ENCODE peak calls at places on chromosomes 5 and 9, in eight cellular contexts. One of them, this sample, is unnamed.

GRCh38 chr5:98904786-98905185 is 24.0 kb downstream of the CHD1 start:
- DNase-seq in AG08395: no peak
- DNase-seq in GM03348: peak; percentile 29
- DNase-seq in IMR-90: peak; percentile 63
- DNase-seq in mesenteric fat pad: no peak
- DNase-seq in endothelial cell: no peak
- DNase-seq in effector CD4-positive, alpha-beta T cell: no peak
- DNase-seq in NCI-H2081: no peak
- DNase-seq in this sample: no peak

GRCh38 chr9:4680750-4681149 is 1.4 kb downstream of the CDC37L1 start:
- DNase-seq in AG08395: peak; percentile 55
- DNase-seq in GM03348: peak; percentile 46
- DNase-seq in IMR-90: peak; percentile 31
- DNase-seq in mesenteric fat pad: no peak
- DNase-seq in endothelial cell: no peak
- DNase-seq in effector CD4-positive, alpha-beta T cell: no peak
- DNase-seq in NCI-H2081: no peak
- DNase-seq in this sample: no peak

GRCh38 chr5:93512799-93513198 is 68.2 kb downstream of the NR2F1-AS1 start:
- DNase-seq in AG08395: peak; percentile 49
- DNase-seq in GM03348: peak; percentile 21
- DNase-seq in IMR-90: peak; percentile 95
- DNase-seq in mesenteric fat pad: no peak
- DNase-seq in endothelial cell: no peak
- DNase-seq in effector CD4-positive, alpha-beta T cell: no peak
- DNase-seq in NCI-H2081: no peak
- DNase-seq in this sample: no peak

GRCh38 chr9:36041491-36041890 is 4.8 kb downstream of the RECK start:
- DNase-seq in AG08395: no peak
- DNase-seq in GM03348: no peak
- DNase-seq in IMR-90: no peak
- DNase-seq in mesenteric fat pad: no peak
- DNase-seq in endothelial cell: no peak
- DNase-seq in effector CD4-positive, alpha-beta T cell: no peak
- DNase-seq in NCI-H2081: no peak
- DNase-seq in this sample: no peak

GRCh38 chr5:68033029-68033428 is 182.5 kb upstream of the PIK3R1 start:
- DNase-seq in AG08395: no peak
- DNase-seq in GM03348: no peak
- DNase-seq in IMR-90: no peak
- DNase-seq in mesenteric fat pad: no peak
- DNase-seq in endothelial cell: no peak
- DNase-seq in effector CD4-positive, alpha-beta T cell: no peak
- DNase-seq in NCI-H2081: no peak
- DNase-seq in this sample: no peak

GRCh38 chr9:134125413-134126095 is 10.3 kb upstream of the WDR5 start:
- DNase-seq in AG08395: no peak
- DNase-seq in GM03348: no peak
- DNase-seq in IMR-90: no peak
- DNase-seq in mesenteric fat pad: no peak
- DNase-seq in endothelial cell: no peak
- DNase-seq in effector CD4-positive, alpha-beta T cell: no peak
- DNase-seq in NCI-H2081: no peak
- DNase-seq in this sample: no peak

GRCh38 chr5:96293966-96294886 is 138.8 kb downstream of the PCSK1 start:
- DNase-seq in AG08395: no peak
- DNase-seq in GM03348: no peak
- DNase-seq in IMR-90: peak; percentile 82
- DNase-seq in mesenteric fat pad: no peak
- DNase-seq in endothelial cell: no peak
- DNase-seq in effector CD4-positive, alpha-beta T cell: no peak
- DNase-seq in NCI-H2081: no peak
- DNase-seq in this sample: no peak

GRCh38 chr9:90970603-90971002 is 169.0 kb downstream of the SYK start:
- DNase-seq in AG08395: peak; percentile 28
- DNase-seq in GM03348: no peak
- DNase-seq in IMR-90: peak; percentile 49
- DNase-seq in mesenteric fat pad: no peak
- DNase-seq in endothelial cell: no peak
- DNase-seq in effector CD4-positive, alpha-beta T cell: no peak
- DNase-seq in NCI-H2081: no peak
- DNase-seq in this sample: no peak

GRCh38 chr5:6684075-6684474 is 29.2 kb upstream of the TENT4A start:
- DNase-seq in AG08395: no peak
- DNase-seq in GM03348: no peak
- DNase-seq in IMR-90: no peak
- DNase-seq in mesenteric fat pad: no peak
- DNase-seq in endothelial cell: no peak
- DNase-seq in effector CD4-positive, alpha-beta T cell: no peak
- DNase-seq in NCI-H2081: no peak
- DNase-seq in this sample: no peak

GRCh38 chr9:22423566-22423965 is 23.1 kb upstream of the DMRTA1 start:
- DNase-seq in AG08395: no peak
- DNase-seq in GM03348: no peak
- DNase-seq in IMR-90: no peak
- DNase-seq in mesenteric fat pad: no peak
- DNase-seq in endothelial cell: no peak
- DNase-seq in effector CD4-positive, alpha-beta T cell: no peak
- DNase-seq in NCI-H2081: no peak
- DNase-seq in this sample: no peak

GRCh38 chr5:168317521-168318147 is 26.2 kb downstream of the WWC1 start:
- DNase-seq in AG08395: peak; percentile 71
- DNase-seq in GM03348: peak; percentile 74
- DNase-seq in IMR-90: peak; percentile 100
- DNase-seq in mesenteric fat pad: no peak
- DNase-seq in endothelial cell: no peak
- DNase-seq in effector CD4-positive, alpha-beta T cell: no peak
- DNase-seq in NCI-H2081: no peak
- DNase-seq in this sample: no peak

GRCh38 chr9:93612796-93613154 is 36.4 kb downstream of the PHF2 start:
- DNase-seq in AG08395: no peak
- DNase-seq in GM03348: no peak
- DNase-seq in IMR-90: no peak
- DNase-seq in mesenteric fat pad: peak; percentile 28
- DNase-seq in endothelial cell: no peak
- DNase-seq in effector CD4-positive, alpha-beta T cell: no peak
- DNase-seq in NCI-H2081: peak; percentile 95
- DNase-seq in this sample: no peak

GRCh38 chr9:131733601-131734061 is 6.2 kb downstream of the RAPGEF1 start:
- DNase-seq in AG08395: peak; percentile 91
- DNase-seq in GM03348: peak; percentile 87
- DNase-seq in IMR-90: peak; percentile 96
- DNase-seq in mesenteric fat pad: no peak
- DNase-seq in endothelial cell: no peak
- DNase-seq in effector CD4-positive, alpha-beta T cell: peak; percentile 38
- DNase-seq in NCI-H2081: no peak
- DNase-seq in this sample: no peak

GRCh38 chr5:103094737-103095136 is 25.2 kb downstream of the GIN1 start:
- DNase-seq in AG08395: no peak
- DNase-seq in GM03348: no peak
- DNase-seq in IMR-90: no peak
- DNase-seq in mesenteric fat pad: no peak
- DNase-seq in endothelial cell: no peak
- DNase-seq in effector CD4-positive, alpha-beta T cell: no peak
- DNase-seq in NCI-H2081: no peak
- DNase-seq in this sample: no peak

GRCh38 chr5:51598026-51598425 is 214.8 kb downstream of the ISL1 start:
- DNase-seq in AG08395: no peak
- DNase-seq in GM03348: no peak
- DNase-seq in IMR-90: no peak
- DNase-seq in mesenteric fat pad: no peak
- DNase-seq in endothelial cell: no peak
- DNase-seq in effector CD4-positive, alpha-beta T cell: no peak
- DNase-seq in NCI-H2081: no peak
- DNase-seq in this sample: no peak

GRCh38 chr5:11384441-11385250 is 519.6 kb downstream of the CTNND2 start:
- DNase-seq in AG08395: no peak
- DNase-seq in GM03348: no peak
- DNase-seq in IMR-90: no peak
- DNase-seq in mesenteric fat pad: no peak
- DNase-seq in endothelial cell: peak; percentile 27
- DNase-seq in effector CD4-positive, alpha-beta T cell: no peak
- DNase-seq in NCI-H2081: peak; percentile 88
- DNase-seq in this sample: no peak

GRCh38 chr5:139696894-139697658 is 48.9 kb downstream of the CXXC5 start:
- DNase-seq in AG08395: peak; percentile 90
- DNase-seq in GM03348: peak; percentile 92
- DNase-seq in IMR-90: peak; percentile 91
- DNase-seq in mesenteric fat pad: peak; percentile 93
- DNase-seq in endothelial cell: peak; percentile 41
- DNase-seq in effector CD4-positive, alpha-beta T cell: no peak
- DNase-seq in NCI-H2081: no peak
- DNase-seq in this sample: peak; percentile 6

GRCh38 chr9:6498982-6499381 is 86.0 kb downstream of the UHRF2 start:
- DNase-seq in AG08395: peak; percentile 24
- DNase-seq in GM03348: peak; percentile 51
- DNase-seq in IMR-90: peak; percentile 85
- DNase-seq in mesenteric fat pad: no peak
- DNase-seq in endothelial cell: no peak
- DNase-seq in effector CD4-positive, alpha-beta T cell: no peak
- DNase-seq in NCI-H2081: no peak
- DNase-seq in this sample: no peak

GRCh38 chr5:31867219-31867618 is 228.3 kb downstream of the PDZD2 start:
- DNase-seq in AG08395: no peak
- DNase-seq in GM03348: no peak
- DNase-seq in IMR-90: no peak
- DNase-seq in mesenteric fat pad: no peak
- DNase-seq in endothelial cell: no peak
- DNase-seq in effector CD4-positive, alpha-beta T cell: no peak
- DNase-seq in NCI-H2081: no peak
- DNase-seq in this sample: no peak

GRCh38 chr5:5126444-5126843 is 13.7 kb upstream of the ADAMTS16 start:
- DNase-seq in AG08395: peak; percentile 74
- DNase-seq in GM03348: peak; percentile 44
- DNase-seq in IMR-90: no peak
- DNase-seq in mesenteric fat pad: no peak
- DNase-seq in endothelial cell: no peak
- DNase-seq in effector CD4-positive, alpha-beta T cell: no peak
- DNase-seq in NCI-H2081: no peak
- DNase-seq in this sample: no peak

This sample was measured in CD8-positive, alpha-beta memory T cell.